ENCODE peak calls at places on chromosomes 1 and 21, in six cellular contexts. B is ureter; H is central memory CD4-positive, alpha-beta T cell; Q is osteoblast; O is HS-5; E is cardiac fibroblast. L is an unnamed sample.

GRCh38 chr1:10979483-10979920 is 33.0 kb upstream of the TARDBP start:
- DNase-seq in B (no peak), Q (peak), H (no peak), O (no peak), E (no peak), L (no peak)

GRCh38 chr1:16615253-16616252 is 2.2 kb upstream of the NBPF1 start:
- DNase-seq in B (peak), O (no peak), E (no peak), H (no peak), Q (peak), L (peak)

GRCh38 chr1:20485527-20486456 is at the start of gene CAMK2N1:
- DNase-seq in B (peak), E (peak), H (peak), Q (peak), O (no peak), L (no peak)

GRCh38 chr1:217029311-217030157 is 306.3 kb upstream of the ESRRG start:
- DNase-seq in Q (no peak), H (no peak), E (peak), B (peak), O (peak), L (no peak)

GRCh38 chr1:116321766-116322175 is 51.3 kb upstream of the ATP1A1 start:
- DNase-seq in O (no peak), B (no peak), E (no peak), H (no peak), Q (no peak), L (no peak)

GRCh38 chr21:45019076-45019886 is 55.1 kb upstream of the ADARB1 start:
- DNase-seq in Q (peak), B (no peak), O (no peak), E (no peak), H (no peak), L (no peak)

GRCh38 chr1:25065246-25066238 is 135.5 kb upstream of the RUNX3 start:
- DNase-seq in Q (peak), O (no peak), E (no peak), H (no peak), B (no peak), L (no peak)

GRCh38 chr21:42117229-42118048 is 46.3 kb downstream of the UMODL1 start:
- DNase-seq in B (peak), O (peak), Q (peak), H (peak), E (peak), L (no peak)

GRCh38 chr1:221356693-221357092 is 385.2 kb downstream of the DUSP10 start:
- DNase-seq in B (no peak), E (no peak), O (no peak), Q (no peak), H (no peak), L (no peak)

GRCh38 chr1:212119397-212119837 is 83.9 kb downstream of the DTL start:
- DNase-seq in Q (peak), B (no peak), H (no peak), O (no peak), E (no peak), L (no peak)

GRCh38 chr1:203090667-203091320 is 5.0 kb upstream of the MYOG start:
- DNase-seq in E (no peak), H (no peak), O (no peak), Q (peak), B (no peak), L (no peak)

GRCh38 chr1:219771039-219771438 is 157.3 kb downstream of the SLC30A10 start:
- DNase-seq in O (peak), E (peak), B (no peak), H (no peak), Q (no peak), L (no peak)

GRCh38 chr1:12179111-12179519 is 12.3 kb downstream of the TNFRSF1B start:
- DNase-seq in Q (peak), E (no peak), O (no peak), B (no peak), H (peak), L (no peak)

GRCh38 chr1:92701147-92701546 is 83.8 kb downstream of the EVI5 start:
- DNase-seq in E (peak), O (no peak), H (no peak), B (no peak), Q (peak), L (no peak)

GRCh38 chr1:89540406-89540970 is 15.9 kb downstream of the LRRC8B start:
- DNase-seq in H (no peak), O (no peak), B (no peak), E (no peak), Q (no peak), L (no peak)

GRCh38 chr1:221672160-221672762 is 69.6 kb downstream of the DUSP10 start:
- DNase-seq in H (no peak), E (peak), B (no peak), O (peak), Q (peak), L (no peak)

GRCh38 chr1:2523191-2523890 is 3.1 kb downstream of the PANK4 start:
- DNase-seq in Q (no peak), H (no peak), O (no peak), E (no peak), B (no peak), L (no peak)

GRCh38 chr1:65344171-65344570 is 34.8 kb downstream of the DNAJC6 start:
- DNase-seq in B (no peak), Q (no peak), H (no peak), E (no peak), O (no peak), L (no peak)

GRCh38 chr21:35428489-35428888 is 379.4 kb upstream of the RUNX1 start:
- DNase-seq in O (no peak), Q (no peak), B (no peak), E (peak), H (peak), L (no peak)

GRCh38 chr21:36199021-36199420 is 42.4 kb downstream of the DOP1B start:
- DNase-seq in Q (no peak), B (no peak), H (no peak), E (no peak), O (no peak), L (no peak)

GRCh38 chr1:158028956-158029355 is 35.5 kb downstream of the KIRREL1 start:
- DNase-seq in E (peak), O (no peak), B (no peak), H (no peak), Q (no peak), L (no peak)

GRCh38 chr1:17525996-17526686 is 13.4 kb upstream of the ARHGEF10L start:
- DNase-seq in B (no peak), Q (peak), E (no peak), O (no peak), H (no peak), L (no peak)

GRCh38 chr1:56081151-56081550 is 498.2 kb downstream of the PLPP3 start:
- DNase-seq in Q (peak), H (no peak), B (no peak), O (no peak), E (peak), L (peak)

GRCh38 chr1:85339089-85339488 is 62.7 kb upstream of the BCL10 start:
- DNase-seq in O (no peak), E (peak), H (no peak), B (no peak), Q (no peak), L (no peak)

GRCh38 chr1:65420590-65421340 is at the start of the genes LEPR and LEPROT:
- DNase-seq in B (no peak), E (peak), O (no peak), H (no peak), Q (peak), L (peak)

GRCh38 chr1:95407146-95407863 is 173.3 kb downstream of the RWDD3 start:
- DNase-seq in Q (no peak), H (no peak), O (no peak), B (no peak), E (no peak), L (no peak)

GRCh38 chr1:218529691-218530310 is 184.7 kb downstream of the TGFB2 start:
- DNase-seq in O (no peak), E (peak), B (no peak), Q (peak), H (no peak), L (no peak)

GRCh38 chr1:17719874-17720273 is 35.3 kb upstream of the ACTL8 start:
- DNase-seq in B (no peak), O (no peak), H (no peak), Q (no peak), E (peak), L (no peak)

L was measured in vagina.